ENCODE peak calls at places on chromosomes 12 and 14, in seven cellular contexts. D, K, F, O, S, V and I are unnamed samples.

GRCh38 chr12:108121353-108121752 is 7.7 kb upstream of the WSCD2 start:
- DNase-seq in D (no peak), K (no peak), F (no peak), O (no peak), S (no peak), V (no peak), I (no peak)

GRCh38 chr12:108752387-108752786 is 21.1 kb upstream of the CORO1C start:
- DNase-seq in D (no peak), K (no peak), F (no peak), O (no peak), S (no peak), V (no peak), I (no peak)

GRCh38 chr12:47349770-47350408 is 270.1 kb upstream of the AMIGO2 start:
- DNase-seq in D (no peak), K (no peak), F (no peak), O (no peak), S (peak; percentile 59), V (peak; percentile 3), I (peak; percentile 29)

GRCh38 chr12:80912906-80913769 is 24.6 kb downstream of the LIN7A start:
- DNase-seq in D (no peak), K (no peak), F (no peak), O (no peak), S (no peak), V (no peak), I (no peak)

GRCh38 chr12:100720016-100720654 is 74.4 kb upstream of the ANO4 start:
- DNase-seq in D (no peak), K (no peak), F (no peak), O (no peak), S (no peak), V (no peak), I (no peak)

GRCh38 chr14:55733609-55734008 is 153.6 kb downstream of the KTN1 start:
- DNase-seq in D (no peak), K (no peak), F (no peak), O (no peak), S (no peak), V (no peak), I (no peak)

GRCh38 chr14:106039400-106039799 is 513.0 kb downstream of the TMEM121 start:
- DNase-seq in D (no peak), K (no peak), F (no peak), O (no peak), S (peak; percentile 82), V (no peak), I (no peak)

GRCh38 chr14:52313903-52314481 is at the start of gene PTGER2:
- DNase-seq in D (peak; percentile 46), K (peak; percentile 80), F (peak; percentile 65), O (peak; percentile 58), S (peak; percentile 88), V (no peak), I (peak; percentile 87)

GRCh38 chr12:26971963-26972362 is 33.7 kb downstream of the FGFR1OP2 start:
- DNase-seq in D (no peak), K (no peak), F (no peak), O (no peak), S (peak; percentile 53), V (no peak), I (no peak)

GRCh38 chr14:104819361-104819771 is 18.5 kb downstream of the ZBTB42 start:
- DNase-seq in D (no peak), K (peak; percentile 45), F (no peak), O (no peak), S (no peak), V (no peak), I (no peak)

GRCh38 chr12:111033281-111034147 is 113.1 kb upstream of the MYL2 start:
- DNase-seq in D (no peak), K (no peak), F (no peak), O (no peak), S (peak; percentile 25), V (no peak), I (no peak)

GRCh38 chr12:9372202-9372601 is 164.0 kb upstream of the PZP start:
- DNase-seq in D (no peak), K (no peak), F (peak; percentile 9), O (no peak), S (no peak), V (no peak), I (no peak)

GRCh38 chr12:31370645-31371620 is 45.0 kb upstream of the SINHCAF start:
- DNase-seq in D (no peak), K (no peak), F (no peak), O (no peak), S (no peak), V (no peak), I (no peak)

GRCh38 chr12:5689773-5690172 is 255.3 kb downstream of the ANO2 start:
- DNase-seq in D (no peak), K (no peak), F (no peak), O (no peak), S (no peak), V (no peak), I (no peak)

GRCh38 chr14:91872517-91873470 is 5.5 kb upstream of the TC2N start:
- DNase-seq in D (no peak), K (peak; percentile 85), F (no peak), O (no peak), S (no peak), V (no peak), I (peak; percentile 38)

GRCh38 chr14:54564799-54565235 is 2.1 kb upstream of the SAMD4A start:
- DNase-seq in D (no peak), K (no peak), F (peak; percentile 37), O (no peak), S (no peak), V (no peak), I (peak; percentile 49)

GRCh38 chr14:79021756-79022155 is 851.6 kb downstream of the NRXN3 start:
- DNase-seq in D (no peak), K (no peak), F (no peak), O (no peak), S (no peak), V (no peak), I (no peak)

GRCh38 chr12:22687677-22688076 is 62.7 kb downstream of the ETNK1 start:
- DNase-seq in D (no peak), K (no peak), F (no peak), O (no peak), S (no peak), V (peak; percentile 42), I (peak; percentile 35)

GRCh38 chr12:119082496-119082895 is 96.2 kb upstream of the HSPB8 start:
- DNase-seq in D (no peak), K (no peak), F (peak; percentile 70), O (no peak), S (no peak), V (no peak), I (no peak)

GRCh38 chr12:110590806-110591326 is 7.7 kb upstream of the PPTC7 start:
- DNase-seq in D (no peak), K (no peak), F (no peak), O (no peak), S (no peak), V (peak; percentile 72), I (peak; percentile 82)

GRCh38 chr12:40832668-40833067 is 140.4 kb downstream of the CNTN1 start:
- DNase-seq in D (no peak), K (no peak), F (no peak), O (no peak), S (no peak), V (no peak), I (no peak)

GRCh38 chr14:72404998-72405397 is 472.8 kb downstream of the RGS6 start:
- DNase-seq in D (no peak), K (no peak), F (no peak), O (no peak), S (no peak), V (no peak), I (no peak)

GRCh38 chr14:60085085-60085484 is 6.6 kb upstream of the PCNX4 start:
- DNase-seq in D (no peak), K (no peak), F (no peak), O (no peak), S (no peak), V (no peak), I (no peak)

GRCh38 chr12:32949815-32950214 is 53.2 kb upstream of the PKP2 start:
- DNase-seq in D (no peak), K (no peak), F (no peak), O (no peak), S (no peak), V (no peak), I (no peak)